ENCODE peak calls at places on chromosomes 6 and 20, in six cellular contexts. One of them, this sample, is unnamed.
A peak's percentile ranks its signal among the peaks of the same experiment; 100 is the strongest.

GRCh38 chr6:37182736-37183590 is 13.0 kb downstream of the PIM1 start:
- DNase-seq in K562: peak; percentile 99
- DNase-seq in endothelial cell of umbilical vein: no peak
- DNase-seq in GM12878: peak; percentile 32
- DNase-seq in HepG2: no peak
- DNase-seq in A549: no peak
- DNase-seq in this sample: peak; percentile 99

GRCh38 chr6:165852676-165853075 is 189.6 kb upstream of the PDE10A start:
- DNase-seq in endothelial cell of umbilical vein: no peak
- DNase-seq in GM12878: no peak
- DNase-seq in A549: no peak
- DNase-seq in HepG2: no peak
- DNase-seq in K562: no peak
- DNase-seq in this sample: no peak

GRCh38 chr6:84027340-84028183 is 6.0 kb upstream of the MRAP2 start:
- DNase-seq in HepG2: no peak
- DNase-seq in endothelial cell of umbilical vein: peak; percentile 98
- DNase-seq in A549: peak; percentile 5
- DNase-seq in GM12878: no peak
- DNase-seq in K562: no peak
- DNase-seq in this sample: no peak

GRCh38 chr6:49551126-49551865 is 828 bp downstream of the C6orf141 start:
- DNase-seq in endothelial cell of umbilical vein: peak; percentile 40
- DNase-seq in GM12878: no peak
- DNase-seq in HepG2: no peak
- DNase-seq in A549: no peak
- DNase-seq in K562: no peak
- DNase-seq in this sample: no peak

GRCh38 chr20:6654490-6655247 is 112.8 kb upstream of the BMP2 start:
- DNase-seq in K562: no peak
- DNase-seq in GM12878: no peak
- DNase-seq in HepG2: no peak
- DNase-seq in endothelial cell of umbilical vein: no peak
- DNase-seq in A549: no peak
- DNase-seq in this sample: peak; percentile 43

GRCh38 chr20:35648836-35649235 is 15.9 kb downstream of the CPNE1 start:
- DNase-seq in A549: no peak
- DNase-seq in HepG2: no peak
- DNase-seq in endothelial cell of umbilical vein: peak; percentile 20
- DNase-seq in GM12878: no peak
- DNase-seq in K562: no peak
- DNase-seq in this sample: no peak

GRCh38 chr20:43188861-43189613 is 669 bp downstream of the PTPRT start:
- DNase-seq in A549: no peak
- DNase-seq in HepG2: no peak
- DNase-seq in K562: no peak
- DNase-seq in GM12878: no peak
- DNase-seq in endothelial cell of umbilical vein: no peak
- DNase-seq in this sample: no peak

GRCh38 chr6:140774080-140774505 is 1358.6 kb upstream of the GJE1 start:
- DNase-seq in K562: no peak
- DNase-seq in GM12878: peak; percentile 30
- DNase-seq in HepG2: no peak
- DNase-seq in A549: no peak
- DNase-seq in endothelial cell of umbilical vein: peak; percentile 82
- DNase-seq in this sample: peak; percentile 30

GRCh38 chr6:52020961-52021570 is 66.3 kb downstream of the PKHD1 start:
- DNase-seq in GM12878: no peak
- DNase-seq in HepG2: peak; percentile 36
- DNase-seq in A549: peak; percentile 1
- DNase-seq in endothelial cell of umbilical vein: peak; percentile 33
- DNase-seq in K562: peak; percentile 38
- DNase-seq in this sample: peak; percentile 34

GRCh38 chr6:26554669-26555504 is 16.7 kb downstream of the HMGN4 start:
- DNase-seq in HepG2: peak; percentile 69
- DNase-seq in GM12878: no peak
- DNase-seq in A549: no peak
- DNase-seq in K562: peak; percentile 90
- DNase-seq in endothelial cell of umbilical vein: peak; percentile 69
- DNase-seq in this sample: peak; percentile 81

GRCh38 chr6:148183776-148184175 is 158.9 kb upstream of the SASH1 start:
- DNase-seq in A549: no peak
- DNase-seq in HepG2: no peak
- DNase-seq in K562: no peak
- DNase-seq in GM12878: no peak
- DNase-seq in endothelial cell of umbilical vein: no peak
- DNase-seq in this sample: no peak

GRCh38 chr6:111427341-111428116 is 55.5 kb downstream of the REV3L start:
- DNase-seq in A549: no peak
- DNase-seq in GM12878: peak; percentile 54
- DNase-seq in K562: no peak
- DNase-seq in HepG2: peak; percentile 85
- DNase-seq in endothelial cell of umbilical vein: peak; percentile 90
- DNase-seq in this sample: peak; percentile 90

GRCh38 chr6:131125431-131125830 is 9.8 kb upstream of the AKAP7 start:
- DNase-seq in HepG2: no peak
- DNase-seq in endothelial cell of umbilical vein: no peak
- DNase-seq in GM12878: no peak
- DNase-seq in K562: no peak
- DNase-seq in A549: no peak
- DNase-seq in this sample: no peak

GRCh38 chr6:158647501-158647900 is 2.4 kb upstream of the SYTL3 start:
- DNase-seq in HepG2: no peak
- DNase-seq in GM12878: no peak
- DNase-seq in K562: no peak
- DNase-seq in A549: no peak
- DNase-seq in endothelial cell of umbilical vein: no peak
- DNase-seq in this sample: no peak

GRCh38 chr6:56540950-56541600 is 101.6 kb downstream of the DST start:
- DNase-seq in endothelial cell of umbilical vein: peak; percentile 63
- DNase-seq in GM12878: no peak
- DNase-seq in K562: peak; percentile 50
- DNase-seq in HepG2: peak; percentile 77
- DNase-seq in A549: no peak
- DNase-seq in this sample: peak; percentile 49

GRCh38 chr6:124203106-124203811 is 399.6 kb downstream of the NKAIN2 start:
- DNase-seq in HepG2: no peak
- DNase-seq in endothelial cell of umbilical vein: peak; percentile 3
- DNase-seq in A549: no peak
- DNase-seq in K562: no peak
- DNase-seq in GM12878: no peak
- DNase-seq in this sample: no peak

GRCh38 chr6:37173573-37174195 is 3.7 kb downstream of the PIM1 start:
- DNase-seq in K562: peak; percentile 84
- DNase-seq in HepG2: no peak
- DNase-seq in GM12878: no peak
- DNase-seq in A549: no peak
- DNase-seq in endothelial cell of umbilical vein: no peak
- DNase-seq in this sample: no peak

GRCh38 chr20:1904160-1904559 is 9.0 kb downstream of the SIRPA start:
- DNase-seq in A549: no peak
- DNase-seq in endothelial cell of umbilical vein: no peak
- DNase-seq in GM12878: no peak
- DNase-seq in K562: no peak
- DNase-seq in HepG2: no peak
- DNase-seq in this sample: peak; percentile 42

GRCh38 chr6:26157150-26157837 is 70.1 kb downstream of the HFE start:
- DNase-seq in A549: peak; percentile 30
- DNase-seq in HepG2: no peak
- DNase-seq in K562: peak; percentile 83
- DNase-seq in endothelial cell of umbilical vein: peak; percentile 72
- DNase-seq in GM12878: no peak
- DNase-seq in this sample: peak; percentile 89

GRCh38 chr6:26485401-26485800 is 14.7 kb upstream of the BTN1A1 start:
- DNase-seq in A549: no peak
- DNase-seq in endothelial cell of umbilical vein: no peak
- DNase-seq in HepG2: no peak
- DNase-seq in K562: no peak
- DNase-seq in GM12878: no peak
- DNase-seq in this sample: no peak

GRCh38 chr20:1912056-1912455 is 16.8 kb downstream of the SIRPA start:
- DNase-seq in K562: peak; percentile 32
- DNase-seq in endothelial cell of umbilical vein: no peak
- DNase-seq in A549: no peak
- DNase-seq in GM12878: no peak
- DNase-seq in HepG2: no peak
- DNase-seq in this sample: no peak

GRCh38 chr6:107075951-107076381 is 39.3 kb downstream of the BEND3 start:
- DNase-seq in GM12878: no peak
- DNase-seq in endothelial cell of umbilical vein: no peak
- DNase-seq in K562: no peak
- DNase-seq in A549: no peak
- DNase-seq in HepG2: no peak
- DNase-seq in this sample: peak; percentile 39
- TF ChIP-seq CTCF in GM12878: peak; percentile 16
- TF ChIP-seq CTCF in endothelial cell of umbilical vein: no peak
- TF ChIP-seq CTCF in K562: peak; percentile 24
- TF ChIP-seq CTCF in A549: peak; percentile 22
- TF ChIP-seq CTCF in HepG2: no peak
- TF ChIP-seq CTCF in this sample: no peak

DNA sequence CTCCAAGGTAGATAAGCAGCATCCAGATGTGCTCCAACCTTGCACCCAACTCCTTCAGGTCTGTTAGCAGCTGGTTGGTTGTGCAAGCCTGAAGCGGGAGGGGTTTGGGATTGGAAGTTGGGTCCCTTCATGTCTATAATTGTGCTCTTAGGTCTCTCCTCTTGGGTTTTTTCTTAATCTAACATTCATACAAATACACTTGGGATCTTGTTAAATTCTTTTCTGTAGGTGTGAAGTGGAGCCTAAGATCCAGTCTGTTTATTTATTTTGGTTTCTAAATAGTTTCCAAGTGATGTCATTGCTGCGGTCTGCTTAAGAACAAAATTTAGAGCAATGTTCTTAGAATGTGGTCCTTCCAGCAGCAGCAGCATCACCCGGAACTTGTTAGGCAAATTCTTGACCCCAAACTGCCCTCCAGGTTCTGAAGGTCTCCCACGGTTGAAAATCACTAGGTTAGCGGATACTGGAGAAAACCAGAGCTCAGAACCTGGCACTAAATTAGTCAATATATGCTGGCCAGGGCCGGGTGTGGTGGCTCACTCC is 5.3 kb downstream of the UBE2C start:
- DNase-seq in HepG2: no peak
- DNase-seq in K562: no peak
- DNase-seq in endothelial cell of umbilical vein: no peak
- DNase-seq in A549: no peak
- DNase-seq in GM12878: no peak
- DNase-seq in this sample: no peak
- TF ChIP-seq MYC in HepG2: no peak
- TF ChIP-seq MYC in K562: no peak
- TF ChIP-seq MYC in endothelial cell of umbilical vein: no peak
- TF ChIP-seq MYC in A549: no peak
- TF ChIP-seq MYC in GM12878: no peak
- TF ChIP-seq MYC in this sample: no peak

DNA sequence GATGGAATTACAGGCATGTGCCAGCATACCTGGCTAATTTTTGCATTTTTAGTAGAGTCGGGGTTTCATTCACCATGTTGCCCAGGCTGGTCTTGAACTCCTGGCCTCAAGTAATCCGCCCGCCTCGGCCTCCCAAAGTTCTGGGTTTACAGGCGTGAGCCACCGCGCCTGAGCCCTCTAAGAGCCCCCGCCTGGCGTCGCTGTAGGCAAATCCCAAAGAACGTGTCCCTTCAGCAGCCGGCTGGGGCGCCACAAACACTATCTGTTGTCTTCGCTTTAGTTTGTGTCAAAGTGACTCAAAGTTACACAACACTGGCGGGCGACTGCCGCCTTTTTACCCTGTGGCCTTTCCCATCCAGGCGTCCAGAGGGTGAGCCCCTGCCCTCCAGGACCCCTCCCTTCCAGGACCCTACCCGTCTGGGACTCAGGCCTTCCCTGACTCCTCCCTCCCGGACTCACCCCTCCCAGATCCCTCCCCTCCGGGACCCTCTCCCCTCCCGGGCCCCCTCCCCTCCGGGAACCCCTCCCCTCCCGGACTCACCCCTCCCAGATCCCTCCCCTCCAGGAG is 940 bp upstream of the ADRM1 start:
- DNase-seq in A549: peak; percentile 92
- DNase-seq in endothelial cell of umbilical vein: peak; percentile 90
- DNase-seq in GM12878: peak; percentile 66
- DNase-seq in K562: peak; percentile 96
- DNase-seq in HepG2: peak; percentile 100
- DNase-seq in this sample: peak; percentile 98
- TF ChIP-seq POLR2A in A549: no peak
- TF ChIP-seq POLR2A in endothelial cell of umbilical vein: no peak
- TF ChIP-seq POLR2A in GM12878: no peak
- TF ChIP-seq POLR2A in K562: no peak
- TF ChIP-seq POLR2A in HepG2: peak; percentile 51
- TF ChIP-seq POLR2A in this sample: peak; percentile 21

GRCh38 chr6:53273356-53273755 is 75.4 kb downstream of the ELOVL5 start:
- DNase-seq in A549: no peak
- DNase-seq in endothelial cell of umbilical vein: no peak
- DNase-seq in GM12878: no peak
- DNase-seq in HepG2: no peak
- DNase-seq in K562: no peak
- DNase-seq in this sample: no peak
- TF ChIP-seq CTCF in A549: no peak
- TF ChIP-seq CTCF in endothelial cell of umbilical vein: no peak
- TF ChIP-seq CTCF in GM12878: no peak
- TF ChIP-seq CTCF in HepG2: peak; percentile 32
- TF ChIP-seq CTCF in K562: no peak
- TF ChIP-seq CTCF in this sample: no peak

DNA sequence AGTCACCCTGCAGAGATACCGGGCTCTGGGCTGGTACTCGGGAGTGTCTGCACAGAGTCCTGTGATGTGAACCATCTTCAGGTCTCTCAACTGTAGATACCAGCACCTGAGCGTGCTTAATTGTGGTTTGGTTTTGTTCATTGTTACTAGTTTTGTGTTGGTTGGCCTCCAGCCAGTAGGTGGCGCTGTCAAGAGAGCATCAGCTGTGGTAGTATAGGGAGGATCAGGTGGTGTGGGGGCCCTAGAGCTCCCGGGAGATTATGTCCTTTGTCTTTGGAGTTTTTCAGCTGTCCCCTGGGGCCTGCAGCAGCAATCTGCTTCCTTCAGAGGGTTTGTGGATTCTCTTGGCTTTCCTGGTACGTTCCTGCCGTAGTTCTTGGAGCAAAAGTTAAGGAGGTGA is 67.9 kb downstream of the CDYL start:
- DNase-seq in K562: no peak
- DNase-seq in HepG2: no peak
- DNase-seq in A549: no peak
- DNase-seq in GM12878: no peak
- DNase-seq in endothelial cell of umbilical vein: no peak
- DNase-seq in this sample: no peak
- TF ChIP-seq MYC in K562: no peak
- TF ChIP-seq MYC in HepG2: no peak
- TF ChIP-seq MYC in A549: no peak
- TF ChIP-seq MYC in GM12878: no peak
- TF ChIP-seq MYC in endothelial cell of umbilical vein: no peak
- TF ChIP-seq MYC in this sample: no peak

This sample was measured in NB4.